ENCODE peak calls at places on chromosomes 11 and 22, in four cellular contexts. I is endothelial cell of umbilical vein, Y is stomach, N is sigmoid colon. E is an unnamed sample. For H3K4me1, the result is how much of the 10 kb centered on the place peaks cover.

GRCh38 chr11:67356551-67356866 is 3.2 kb upstream of the POLD4 start:
- DNase-seq in Y (no peak), I (no peak), N (no peak), E (no peak)

GRCh38 chr11:57597461-57597892 is at the start of gene SERPING1:
- DNase-seq in N (peak), I (no peak), Y (peak), E (peak)

GRCh38 chr11:88098289-88098688 is 77.0 kb downstream of the RAB38 start:
- DNase-seq in Y (no peak), N (no peak), I (no peak), E (no peak)

GRCh38 chr11:44134625-44135024 is 39.1 kb downstream of the EXT2 start:
- DNase-seq in N (no peak), Y (no peak), I (no peak), E (no peak)

GRCh38 chr11:11095971-11096370 is 238.1 kb upstream of the ZBED5 start:
- DNase-seq in N (no peak), I (no peak), Y (no peak), E (no peak)

GRCh38 chr11:112062923-112063322 is 10.9 kb downstream of the PIH1D2 start:
- DNase-seq in I (no peak), N (no peak), Y (no peak), E (no peak)

GRCh38 chr11:41486436-41486835 is 27.0 kb upstream of the LRRC4C start:
- DNase-seq in N (no peak), Y (no peak), I (no peak), E (no peak)

GRCh38 chr11:13384837-13385417 is 78.1 kb downstream of the BTBD10 start:
- DNase-seq in Y (no peak), N (no peak), I (peak), E (no peak)

GRCh38 chr22:39522567-39523300 is 2.4 kb downstream of the ATF4 start:
- DNase-seq in I (peak), N (peak), Y (peak), E (peak)

GRCh38 chr22:29994941-29995340 is 85.3 kb upstream of the HORMAD2 start:
- DNase-seq in Y (no peak), I (peak), N (no peak), E (no peak)

GRCh38 chr11:36019722-36020121 is 75.9 kb downstream of the LDLRAD3 start:
- DNase-seq in I (no peak), N (no peak), Y (no peak), E (no peak)

GRCh38 chr11:45655347-45655756 is 10.1 kb downstream of the CHST1 start:
- DNase-seq in Y (peak), N (peak), I (peak), E (peak)

GRCh38 chr22:46078241-46079092 is 71.9 kb upstream of the PPARA start:
- DNase-seq in I (no peak), Y (peak), N (peak), E (peak)

GRCh38 chr22:46074771-46075551 is 75.4 kb upstream of the PPARA start:
- DNase-seq in Y (peak), N (peak), I (no peak), E (no peak)

GRCh38 chr22:46077669-46078099 is 72.6 kb upstream of the PPARA start:
- DNase-seq in N (peak), Y (peak), I (no peak), E (no peak)

GRCh38 chr22:46075764-46076531 is 74.4 kb upstream of the PPARA start:
- DNase-seq in Y (peak), I (no peak), N (peak), E (no peak)

GRCh38 chr22:46076651-46077339 is 73.5 kb upstream of the PPARA start:
- DNase-seq in N (peak), I (no peak), Y (peak), E (peak)
- TF ChIP-seq POLR2AphosphoS5 in N (peak), I (no peak), Y (peak), E (peak)

GRCh38 chr22:37906364-37907008 is 389 bp downstream of the MICALL1 start:
- DNase-seq in Y (no peak), I (no peak), N (peak), E (no peak)
- TF ChIP-seq POLR2A in Y (no peak), I (peak), N (no peak), E (no peak)

GRCh38 chr22:33842006-33842354 is 78.3 kb downstream of the LARGE1 start:
- DNase-seq in Y (no peak), N (no peak), I (no peak), E (no peak)

GRCh38 chr22:33842421-33843094 is 77.7 kb downstream of the LARGE1 start:
- DNase-seq in Y (no peak), I (no peak), N (no peak), E (no peak)

GRCh38 chr22:33838644-33839043 is 81.6 kb downstream of the LARGE1 start:
- DNase-seq in I (no peak), N (no peak), Y (no peak), E (no peak)

GRCh38 chr22:33844273-33844672 is 76.0 kb downstream of the LARGE1 start:
- DNase-seq in N (no peak), Y (no peak), I (no peak), E (no peak)

GRCh38 chr22:33841281-33842005 is 78.8 kb downstream of the LARGE1 start:
- DNase-seq in I (no peak), Y (no peak), N (no peak), E (no peak)
- H3K4me1 ChIP-seq in I (under half), Y (under half), N (under half), E (under half)

GRCh38 chr11:102109896-102110760 is at the start of gene YAP1:
- DNase-seq in N (peak), Y (peak), I (peak), E (peak)
- TF ChIP-seq POLR2AphosphoS5 in N (peak), Y (peak), I (peak), E (peak)

DNA sequence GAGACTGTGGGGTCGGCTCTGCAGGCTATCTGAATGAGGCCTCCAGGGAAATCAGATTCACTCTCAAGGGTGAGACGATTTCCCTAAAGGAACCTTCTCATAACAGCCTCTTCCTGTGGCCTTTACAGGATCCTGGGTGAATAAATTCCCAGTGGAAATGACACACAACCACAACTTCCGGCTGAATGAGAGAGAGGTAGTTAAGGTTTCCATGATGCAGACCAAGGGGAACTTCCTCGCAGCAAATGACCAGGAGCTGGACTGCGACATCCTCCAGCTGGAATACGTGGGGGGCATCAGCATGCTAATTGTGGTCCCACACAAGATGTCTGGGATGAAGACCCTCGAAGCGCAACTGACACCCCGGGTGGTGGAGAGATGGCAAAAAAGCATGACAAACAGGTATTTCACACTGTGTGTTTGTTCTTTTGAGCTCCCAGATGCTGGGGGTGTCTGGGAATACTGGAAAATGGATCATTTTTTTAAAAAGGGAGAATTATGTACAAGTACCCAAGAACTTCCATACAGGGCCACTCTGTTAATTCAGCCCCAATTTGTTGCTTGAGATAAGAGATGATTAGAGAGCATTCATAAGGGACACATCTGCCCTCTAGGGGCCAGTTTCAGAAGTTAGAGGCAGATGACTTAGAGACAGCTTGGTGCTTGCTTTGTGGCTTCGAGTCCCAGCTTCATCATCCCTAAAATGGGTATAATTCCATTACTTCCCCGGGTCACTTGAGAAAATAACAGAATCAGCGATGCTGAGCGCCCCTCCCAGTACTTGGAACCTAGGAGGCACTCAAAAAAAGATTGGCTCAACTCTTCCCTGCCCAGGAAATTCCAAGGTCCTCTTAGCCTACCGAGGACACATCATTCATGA is 10.2 kb downstream of the SERPIND1 start:
- DNase-seq in N (no peak), I (peak), Y (no peak), E (peak)
- TF ChIP-seq POLR2A in N (no peak), I (peak), Y (no peak), E (no peak)

GRCh38 chr22:24992946-24993345 is 40.4 kb downstream of the KIAA1671 start:
- DNase-seq in I (no peak), N (no peak), Y (no peak), E (no peak)
- H3K4me1 ChIP-seq in I (under half), N (under half), Y (under half), E (under half)

DNA sequence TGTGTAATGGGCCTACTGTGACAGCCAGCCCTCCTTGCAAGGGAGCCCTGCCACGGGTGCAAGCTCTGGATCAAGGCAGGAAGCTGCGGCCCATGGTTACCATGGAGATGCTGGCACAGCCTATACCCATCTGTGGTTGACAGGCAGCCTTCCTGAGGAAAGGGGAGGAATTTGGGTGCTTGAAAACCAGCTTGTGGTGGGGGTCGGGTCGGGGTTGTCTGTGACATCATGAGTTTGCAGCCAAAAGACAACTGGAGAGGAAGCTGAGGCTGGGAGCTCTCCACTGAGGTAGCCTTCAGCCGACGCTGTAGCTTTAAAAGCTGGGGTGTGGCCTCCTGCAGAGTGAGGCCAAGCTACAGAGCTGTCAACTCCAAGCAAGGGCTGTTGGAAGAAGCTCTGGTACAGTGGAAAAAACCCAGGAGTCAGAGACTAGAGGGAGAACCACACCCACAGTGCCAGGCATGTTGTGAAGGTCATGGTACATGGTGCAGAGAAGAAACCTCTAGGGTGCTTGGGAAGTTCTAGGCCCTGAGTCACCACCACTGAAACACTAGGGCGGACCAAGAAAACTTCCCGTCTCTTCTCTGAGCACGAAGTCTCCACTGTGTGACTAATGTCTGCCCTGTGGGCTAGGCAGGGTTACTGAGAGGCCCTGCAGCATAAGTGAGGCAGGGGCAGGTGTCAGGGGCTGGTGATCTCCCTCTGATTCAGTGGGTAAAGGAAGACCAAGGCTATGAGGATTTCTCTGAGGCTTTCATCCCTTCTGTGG is 10.8 kb upstream of the LDHA start:
- DNase-seq in I (peak), N (peak), Y (peak), E (peak)
- TF ChIP-seq POLR2AphosphoS5 in I (peak), N (peak), Y (peak), E (peak)